ENCODE peak calls at places on chromosome 6, in ten cellular contexts. One of them, this sample, is unnamed.

GRCh38 chr6:111263837-111264236 is 176.5 kb downstream of the SLC16A10 start:
- DNase-seq in OCI-LY7: no peak
- DNase-seq in GM12878: no peak
- DNase-seq in mammary epithelial cell: peak; percentile 56
- DNase-seq in neural progenitor cell: no peak
- DNase-seq in left ventricle myocardium inferior: no peak
- DNase-seq in tibial artery: no peak
- DNase-seq in IMR-90: peak; percentile 85
- DNase-seq in K562: peak; percentile 71
- DNase-seq in endodermal cell: no peak
- DNase-seq in this sample: no peak

GRCh38 chr6:134539865-134540323 is 222.0 kb upstream of the SGK1 start:
- DNase-seq in OCI-LY7: no peak
- DNase-seq in GM12878: no peak
- DNase-seq in mammary epithelial cell: peak; percentile 92
- DNase-seq in neural progenitor cell: no peak
- DNase-seq in left ventricle myocardium inferior: no peak
- DNase-seq in tibial artery: no peak
- DNase-seq in IMR-90: no peak
- DNase-seq in K562: no peak
- DNase-seq in endodermal cell: no peak
- DNase-seq in this sample: peak; percentile 59

GRCh38 chr6:51098801-51099200 is 280.1 kb downstream of the TFAP2B start:
- DNase-seq in OCI-LY7: no peak
- DNase-seq in GM12878: no peak
- DNase-seq in mammary epithelial cell: peak; percentile 39
- DNase-seq in neural progenitor cell: no peak
- DNase-seq in left ventricle myocardium inferior: no peak
- DNase-seq in tibial artery: no peak
- DNase-seq in IMR-90: no peak
- DNase-seq in K562: no peak
- DNase-seq in endodermal cell: no peak
- DNase-seq in this sample: no peak

GRCh38 chr6:149114167-149114566 is 203.3 kb upstream of the TAB2 start:
- DNase-seq in OCI-LY7: no peak
- DNase-seq in GM12878: no peak
- DNase-seq in mammary epithelial cell: no peak
- DNase-seq in neural progenitor cell: no peak
- DNase-seq in left ventricle myocardium inferior: peak; percentile 71
- DNase-seq in tibial artery: no peak
- DNase-seq in IMR-90: no peak
- DNase-seq in K562: peak; percentile 5
- DNase-seq in endodermal cell: no peak
- DNase-seq in this sample: no peak

GRCh38 chr6:7087066-7087465 is 20.7 kb upstream of the RREB1 start:
- DNase-seq in OCI-LY7: no peak
- DNase-seq in GM12878: no peak
- DNase-seq in mammary epithelial cell: no peak
- DNase-seq in neural progenitor cell: peak; percentile 85
- DNase-seq in left ventricle myocardium inferior: no peak
- DNase-seq in tibial artery: no peak
- DNase-seq in IMR-90: peak; percentile 10
- DNase-seq in K562: no peak
- DNase-seq in endodermal cell: peak; percentile 60
- DNase-seq in this sample: no peak

GRCh38 chr6:2875840-2876207 is 27.3 kb downstream of the SERPINB9 start:
- DNase-seq in OCI-LY7: peak; percentile 51
- DNase-seq in GM12878: no peak
- DNase-seq in mammary epithelial cell: no peak
- DNase-seq in neural progenitor cell: peak; percentile 34
- DNase-seq in left ventricle myocardium inferior: peak; percentile 25
- DNase-seq in tibial artery: no peak
- DNase-seq in IMR-90: no peak
- DNase-seq in K562: no peak
- DNase-seq in endodermal cell: peak; percentile 82
- DNase-seq in this sample: no peak

GRCh38 chr6:87139236-87139635 is 16.1 kb upstream of the ZNF292 start:
- DNase-seq in OCI-LY7: peak; percentile 67
- DNase-seq in GM12878: no peak
- DNase-seq in mammary epithelial cell: peak; percentile 40
- DNase-seq in neural progenitor cell: peak; percentile 53
- DNase-seq in left ventricle myocardium inferior: no peak
- DNase-seq in tibial artery: no peak
- DNase-seq in IMR-90: peak; percentile 62
- DNase-seq in K562: peak; percentile 35
- DNase-seq in endodermal cell: no peak
- DNase-seq in this sample: no peak

GRCh38 chr6:81309841-81310240 is 442.6 kb downstream of the TENT5A start:
- DNase-seq in OCI-LY7: no peak
- DNase-seq in GM12878: no peak
- DNase-seq in mammary epithelial cell: no peak
- DNase-seq in neural progenitor cell: no peak
- DNase-seq in left ventricle myocardium inferior: no peak
- DNase-seq in tibial artery: no peak
- DNase-seq in IMR-90: peak; percentile 2
- DNase-seq in K562: no peak
- DNase-seq in endodermal cell: no peak
- DNase-seq in this sample: no peak

GRCh38 chr6:82843291-82843885 is 222.3 kb downstream of the UBE3D start:
- DNase-seq in OCI-LY7: no peak
- DNase-seq in GM12878: no peak
- DNase-seq in mammary epithelial cell: no peak
- DNase-seq in neural progenitor cell: no peak
- DNase-seq in left ventricle myocardium inferior: no peak
- DNase-seq in tibial artery: no peak
- DNase-seq in IMR-90: peak; percentile 12
- DNase-seq in K562: no peak
- DNase-seq in endodermal cell: no peak
- DNase-seq in this sample: no peak

GRCh38 chr6:134962421-134962820 is 12.5 kb upstream of the ALDH8A1 start:
- DNase-seq in OCI-LY7: no peak
- DNase-seq in GM12878: no peak
- DNase-seq in mammary epithelial cell: peak; percentile 70
- DNase-seq in neural progenitor cell: no peak
- DNase-seq in left ventricle myocardium inferior: no peak
- DNase-seq in tibial artery: no peak
- DNase-seq in IMR-90: no peak
- DNase-seq in K562: no peak
- DNase-seq in endodermal cell: no peak
- DNase-seq in this sample: no peak

DNA sequence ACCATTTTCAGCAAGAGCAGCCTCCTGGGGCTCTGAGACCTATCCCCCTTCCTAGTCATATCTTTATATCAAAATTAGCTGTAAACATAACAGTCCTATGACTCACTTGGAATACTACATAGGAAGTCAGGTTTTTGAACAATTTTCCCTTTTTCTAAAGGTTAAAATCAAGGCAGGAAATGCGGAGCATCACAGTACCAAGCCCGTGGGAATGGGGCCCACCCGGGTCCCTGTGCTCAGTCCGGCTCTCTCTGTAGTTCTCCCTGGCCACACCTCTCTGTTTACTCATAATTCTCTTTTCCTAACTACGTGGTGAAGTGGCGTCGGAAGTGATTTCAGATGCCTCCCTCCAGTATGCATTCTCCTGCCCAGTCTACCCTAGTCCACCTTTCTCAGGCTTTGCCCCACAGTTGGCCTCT is 109.7 kb upstream of the TMEM170B start:
- DNase-seq in OCI-LY7: no peak
- DNase-seq in GM12878: no peak
- DNase-seq in mammary epithelial cell: no peak
- DNase-seq in neural progenitor cell: no peak
- DNase-seq in left ventricle myocardium inferior: no peak
- DNase-seq in tibial artery: no peak
- DNase-seq in IMR-90: peak; percentile 33
- DNase-seq in K562: no peak
- DNase-seq in endodermal cell: no peak
- DNase-seq in this sample: no peak
- H3K4me1 ChIP-seq in OCI-LY7: peaks cover 17% of the 10 kb centered on the region
- H3K4me1 ChIP-seq in GM12878: peaks cover 32% of the 10 kb centered on the region
- H3K4me1 ChIP-seq in mammary epithelial cell: peaks cover 30% of the 10 kb centered on the region
- H3K4me1 ChIP-seq in neural progenitor cell: peaks cover 28% of the 10 kb centered on the region
- H3K4me1 ChIP-seq in left ventricle myocardium inferior: peaks cover 66% of the 10 kb centered on the region
- H3K4me1 ChIP-seq in tibial artery: peaks cover 95% of the 10 kb centered on the region
- H3K4me1 ChIP-seq in IMR-90: peaks cover 42% of the 10 kb centered on the region
- H3K4me1 ChIP-seq in K562: no peaks in the 10 kb centered on the region
- H3K4me1 ChIP-seq in endodermal cell: peaks cover 21% of the 10 kb centered on the region
- H3K4me1 ChIP-seq in this sample: no peaks in the 10 kb centered on the region

DNA sequence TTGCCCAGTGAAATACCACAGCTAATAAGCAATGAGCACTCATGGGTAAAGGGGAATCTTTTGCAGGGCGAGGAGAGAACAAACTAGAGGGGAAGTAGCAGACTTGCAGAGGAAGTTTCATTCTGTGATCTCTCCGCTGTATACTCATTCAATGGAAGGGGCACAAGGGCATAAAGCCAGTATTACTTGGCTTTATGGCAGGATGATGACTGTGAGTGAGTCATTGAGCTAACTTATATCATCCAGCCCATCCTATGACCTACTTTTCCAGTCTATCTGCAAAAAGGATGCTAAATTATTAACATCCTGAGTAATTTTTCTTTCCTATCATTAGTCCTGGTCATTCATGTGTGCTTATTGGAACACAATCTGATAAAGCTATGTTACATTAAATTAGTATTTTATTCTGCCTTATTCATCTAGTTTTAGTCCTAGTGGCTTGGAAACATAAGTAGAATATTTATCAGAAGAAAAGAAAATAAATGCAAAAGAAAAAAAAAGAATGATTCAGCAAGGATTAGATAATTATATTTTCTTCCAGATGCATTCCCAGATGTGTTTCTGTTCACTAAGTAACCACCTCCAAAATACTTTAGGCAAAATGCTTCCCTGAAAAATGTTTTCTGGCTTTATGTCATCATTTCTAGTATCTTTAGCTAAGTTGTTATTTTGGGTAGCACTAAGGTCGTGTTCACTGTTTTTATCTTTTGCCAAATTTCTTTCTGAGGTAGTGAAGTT is 471.7 kb downstream of the CDKAL1 start:
- DNase-seq in OCI-LY7: no peak
- DNase-seq in GM12878: peak; percentile 40
- DNase-seq in mammary epithelial cell: peak; percentile 86
- DNase-seq in neural progenitor cell: no peak
- DNase-seq in left ventricle myocardium inferior: no peak
- DNase-seq in tibial artery: no peak
- DNase-seq in IMR-90: peak; percentile 94
- DNase-seq in K562: no peak
- DNase-seq in endodermal cell: no peak
- DNase-seq in this sample: no peak
- H3K4me1 ChIP-seq in OCI-LY7: peaks cover 14% of the 10 kb centered on the region
- H3K4me1 ChIP-seq in GM12878: peaks cover 20% of the 10 kb centered on the region
- H3K4me1 ChIP-seq in mammary epithelial cell: peaks cover 21% of the 10 kb centered on the region
- H3K4me1 ChIP-seq in neural progenitor cell: no peaks in the 10 kb centered on the region
- H3K4me1 ChIP-seq in left ventricle myocardium inferior: peaks cover 13% of the 10 kb centered on the region
- H3K4me1 ChIP-seq in tibial artery: peaks cover 31% of the 10 kb centered on the region
- H3K4me1 ChIP-seq in IMR-90: peaks cover 5% of the 10 kb centered on the region
- H3K4me1 ChIP-seq in K562: no peaks in the 10 kb centered on the region
- H3K4me1 ChIP-seq in endodermal cell: no peaks in the 10 kb centered on the region
- H3K4me1 ChIP-seq in this sample: peaks cover 7% of the 10 kb centered on the region

GRCh38 chr6:16240618-16241320 is 2.4 kb downstream of the GMPR start:
- DNase-seq in OCI-LY7: no peak
- DNase-seq in GM12878: no peak
- DNase-seq in mammary epithelial cell: no peak
- DNase-seq in neural progenitor cell: peak; percentile 57
- DNase-seq in left ventricle myocardium inferior: no peak
- DNase-seq in tibial artery: no peak
- DNase-seq in IMR-90: no peak
- DNase-seq in K562: peak; percentile 53
- DNase-seq in endodermal cell: no peak
- DNase-seq in this sample: no peak
- H3K4me1 ChIP-seq in OCI-LY7: peaks cover 5% of the 10 kb centered on the region
- H3K4me1 ChIP-seq in GM12878: peaks cover 24% of the 10 kb centered on the region
- H3K4me1 ChIP-seq in mammary epithelial cell: peaks cover 39% of the 10 kb centered on the region
- H3K4me1 ChIP-seq in neural progenitor cell: peaks cover 19% of the 10 kb centered on the region
- H3K4me1 ChIP-seq in left ventricle myocardium inferior: peaks cover 89% of the 10 kb centered on the region
- H3K4me1 ChIP-seq in tibial artery: peaks cover 83% of the 10 kb centered on the region
- H3K4me1 ChIP-seq in IMR-90: peaks cover 18% of the 10 kb centered on the region
- H3K4me1 ChIP-seq in K562: peaks cover 55% of the 10 kb centered on the region
- H3K4me1 ChIP-seq in endodermal cell: peaks cover 15% of the 10 kb centered on the region
- H3K4me1 ChIP-seq in this sample: peaks cover 74% of the 10 kb centered on the region

DNA sequence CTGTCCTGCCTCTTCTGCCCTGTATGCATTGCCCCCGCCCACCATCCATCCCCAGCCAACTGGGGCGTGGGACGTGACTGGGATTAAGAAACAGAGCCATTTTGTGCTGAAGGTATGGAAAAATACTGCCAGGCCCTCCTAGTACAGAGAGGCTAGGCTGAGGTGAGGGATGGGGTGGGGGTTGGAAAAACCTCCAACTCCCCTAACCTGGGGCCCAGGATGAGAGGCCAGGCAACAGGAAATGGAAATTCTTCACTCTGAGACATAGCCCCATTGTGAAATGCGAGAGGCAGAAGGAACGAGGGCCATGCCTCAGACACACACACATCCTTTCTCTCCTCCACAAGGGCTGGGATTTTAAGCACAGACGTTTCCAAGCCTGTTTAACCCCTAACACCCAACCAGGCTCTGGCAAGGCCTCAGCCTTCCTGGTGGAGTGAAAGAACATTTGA is 19.9 kb downstream of the KCNK5 start:
- DNase-seq in OCI-LY7: no peak
- DNase-seq in GM12878: no peak
- DNase-seq in mammary epithelial cell: no peak
- DNase-seq in neural progenitor cell: no peak
- DNase-seq in left ventricle myocardium inferior: no peak
- DNase-seq in tibial artery: no peak
- DNase-seq in IMR-90: no peak
- DNase-seq in K562: no peak
- DNase-seq in endodermal cell: peak; percentile 72
- DNase-seq in this sample: no peak
- H3K4me1 ChIP-seq in OCI-LY7: no peaks in the 10 kb centered on the region
- H3K4me1 ChIP-seq in GM12878: peaks cover 7% of the 10 kb centered on the region
- H3K4me1 ChIP-seq in mammary epithelial cell: peaks cover 11% of the 10 kb centered on the region
- H3K4me1 ChIP-seq in neural progenitor cell: peaks cover 37% of the 10 kb centered on the region
- H3K4me1 ChIP-seq in left ventricle myocardium inferior: no peaks in the 10 kb centered on the region
- H3K4me1 ChIP-seq in tibial artery: no peaks in the 10 kb centered on the region
- H3K4me1 ChIP-seq in IMR-90: no peaks in the 10 kb centered on the region
- H3K4me1 ChIP-seq in K562: peaks cover 40% of the 10 kb centered on the region
- H3K4me1 ChIP-seq in endodermal cell: peaks cover 14% of the 10 kb centered on the region
- H3K4me1 ChIP-seq in this sample: no peaks in the 10 kb centered on the region

GRCh38 chr6:13445744-13446115 is 41.7 kb downstream of the GFOD1 start:
- DNase-seq in OCI-LY7: no peak
- DNase-seq in GM12878: no peak
- DNase-seq in mammary epithelial cell: no peak
- DNase-seq in neural progenitor cell: no peak
- DNase-seq in left ventricle myocardium inferior: no peak
- DNase-seq in tibial artery: no peak
- DNase-seq in IMR-90: no peak
- DNase-seq in K562: no peak
- DNase-seq in endodermal cell: peak; percentile 21
- DNase-seq in this sample: no peak
- H3K4me1 ChIP-seq in OCI-LY7: peaks cover 7% of the 10 kb centered on the region
- H3K4me1 ChIP-seq in GM12878: peaks cover 14% of the 10 kb centered on the region
- H3K4me1 ChIP-seq in mammary epithelial cell: peaks cover 17% of the 10 kb centered on the region
- H3K4me1 ChIP-seq in neural progenitor cell: peaks cover 14% of the 10 kb centered on the region
- H3K4me1 ChIP-seq in left ventricle myocardium inferior: peaks cover 91% of the 10 kb centered on the region
- H3K4me1 ChIP-seq in tibial artery: peaks cover 79% of the 10 kb centered on the region
- H3K4me1 ChIP-seq in IMR-90: peaks cover 11% of the 10 kb centered on the region
- H3K4me1 ChIP-seq in K562: no peaks in the 10 kb centered on the region
- H3K4me1 ChIP-seq in endodermal cell: no peaks in the 10 kb centered on the region
- H3K4me1 ChIP-seq in this sample: peaks cover 80% of the 10 kb centered on the region

This sample was measured in right atrium auricular region.